ENCODE peak calls at places on chromosomes 4 and X, in seven cellular contexts. U, E, I, W, M, F and B are unnamed samples.

GRCh38 chr4:150217192-150217591 is 138.9 kb downstream of the DCLK2 start:
- DNase-seq in F (no peak), W (no peak), I (no peak), M (no peak), E (no peak), U (no peak), B (peak)

GRCh38 chrX:133375558-133376340 is 39.5 kb downstream of the GPC4 start:
- DNase-seq in W (peak), M (no peak), I (no peak), U (peak), E (no peak), F (no peak), B (no peak)

GRCh38 chrX:40383969-40384368 is 196.8 kb upstream of the ATP6AP2 start:
- DNase-seq in U (no peak), F (no peak), E (no peak), M (no peak), I (no peak), W (no peak), B (no peak)

GRCh38 chrX:3124041-3124440 is 82.8 kb downstream of the ARSF start:
- DNase-seq in E (no peak), U (no peak), W (no peak), F (no peak), I (no peak), M (no peak), B (no peak)

GRCh38 chrX:74925210-74926088 is at the start of gene NEXMIF:
- DNase-seq in U (peak), I (peak), M (peak), E (no peak), W (peak), F (no peak), B (peak)

GRCh38 chr4:86939123-86939522 is 4.3 kb downstream of the AFF1 start:
- DNase-seq in I (no peak), M (no peak), W (no peak), F (no peak), E (no peak), U (no peak), B (no peak)

GRCh38 chr4:174427562-174428140 is 94.6 kb downstream of the HPGD start:
- DNase-seq in I (no peak), W (no peak), F (no peak), E (no peak), M (no peak), U (no peak), B (no peak)

GRCh38 chrX:45851434-45851991 is 650.8 kb upstream of the DIPK2B start:
- DNase-seq in E (no peak), M (no peak), W (no peak), F (peak), I (no peak), U (peak), B (peak)

GRCh38 chr4:48341776-48342558 is 638 bp downstream of the SLAIN2 start:
- DNase-seq in E (peak), M (peak), F (no peak), W (peak), I (peak), U (peak), B (peak)

GRCh38 chrX:68989865-68990606 is 161.2 kb downstream of the EFNB1 start:
- DNase-seq in E (no peak), I (no peak), W (no peak), F (no peak), M (no peak), U (peak), B (no peak)

GRCh38 chrX:40877869-40878268 is 142.5 kb upstream of the MED14 start:
- DNase-seq in I (no peak), E (no peak), M (no peak), U (peak), W (no peak), F (no peak), B (no peak)

GRCh38 chrX:71147496-71148277 is 3.0 kb downstream of the NLGN3 start:
- DNase-seq in I (no peak), W (no peak), F (no peak), E (no peak), M (no peak), U (no peak), B (no peak)

GRCh38 chr4:153488719-153489384 is 22.7 kb downstream of the TMEM131L start:
- DNase-seq in U (no peak), F (no peak), W (peak), I (no peak), E (no peak), M (peak), B (no peak)

DNA sequence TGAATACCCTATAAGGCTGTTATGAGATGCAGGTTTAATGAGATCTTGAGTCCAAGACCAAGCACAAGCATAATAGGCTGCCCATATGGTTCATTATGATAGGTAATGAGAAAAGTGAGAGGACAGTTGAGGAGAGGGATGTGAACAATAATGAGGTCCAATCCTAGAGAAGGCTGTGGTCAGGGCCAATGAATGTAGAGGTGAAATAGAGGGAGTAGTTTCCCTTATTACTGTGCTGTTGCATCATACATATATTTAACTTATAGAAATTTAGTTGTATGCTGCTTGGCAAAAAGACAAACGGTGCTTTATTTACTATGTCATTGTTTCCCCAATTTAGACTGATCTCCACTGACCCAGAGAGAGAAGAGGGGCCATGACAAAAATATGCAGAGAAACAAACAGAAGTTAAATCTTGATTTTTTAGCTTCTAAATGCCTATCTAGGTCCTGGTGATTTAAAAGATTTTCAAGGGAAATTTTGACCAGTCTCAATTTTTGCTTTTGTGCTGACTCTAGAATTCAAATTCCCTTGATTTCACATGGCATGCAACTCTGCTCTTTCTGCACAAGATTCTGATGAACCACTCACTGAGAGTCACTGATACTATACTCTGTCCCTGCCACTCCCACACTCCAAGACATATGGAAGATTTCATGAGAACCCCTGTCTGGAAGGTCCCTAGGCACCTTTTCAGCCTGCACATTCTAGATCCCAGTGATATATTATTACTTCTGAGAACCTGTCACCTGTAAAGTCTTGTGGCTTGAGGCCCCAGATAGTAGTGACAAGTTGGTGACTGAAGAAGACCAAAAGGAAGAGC is 159.7 kb downstream of the VSIG4 start:
- DNase-seq in W (no peak), U (no peak), I (no peak), M (no peak), E (no peak), F (no peak), B (no peak)
- TF ChIP-seq CTCF in W (no peak), U (no peak), I (no peak), M (no peak), E (no peak), F (no peak), B (no peak)

GRCh38 chr4:6910960-6911874 is 1.6 kb downstream of the TBC1D14 start:
- DNase-seq in M (no peak), F (no peak), I (no peak), E (no peak), U (no peak), W (no peak), B (no peak)
- H3K27ac ChIP-seq in M (no peak), F (no peak), I (peak), E (peak), U (no peak), W (peak), B (no peak)

GRCh38 chr4:36230523-36230922 is 13.8 kb downstream of the ARAP2 start:
- DNase-seq in W (no peak), I (no peak), F (no peak), E (no peak), U (no peak), M (no peak), B (no peak)

GRCh38 chr4:36237366-36238353 is 6.7 kb downstream of the ARAP2 start:
- DNase-seq in W (no peak), F (no peak), I (no peak), M (no peak), E (no peak), U (no peak), B (no peak)

GRCh38 chr4:36236159-36236558 is 8.2 kb downstream of the ARAP2 start:
- DNase-seq in F (no peak), E (no peak), U (no peak), M (no peak), W (no peak), I (no peak), B (no peak)

GRCh38 chr4:36233567-36234266 is 10.6 kb downstream of the ARAP2 start:
- DNase-seq in M (no peak), I (no peak), E (no peak), W (no peak), F (no peak), U (no peak), B (no peak)

GRCh38 chr4:36235306-36235705 is 9.0 kb downstream of the ARAP2 start:
- DNase-seq in U (no peak), E (no peak), W (no peak), F (no peak), I (no peak), M (no peak), B (peak)
- TF ChIP-seq CTCF in U (no peak), E (no peak), W (no peak), F (no peak), I (no peak), M (no peak), B (no peak)

GRCh38 chr4:177566691-177567090 is 124.5 kb upstream of the AGA start:
- DNase-seq in U (no peak), W (no peak), M (no peak), E (no peak), I (no peak), F (no peak), B (no peak)

GRCh38 chr4:177573487-177573886 is 131.2 kb upstream of the AGA start:
- DNase-seq in U (no peak), F (no peak), M (no peak), W (no peak), I (no peak), E (no peak), B (peak)

GRCh38 chr4:177574446-177574845 is 132.2 kb upstream of the AGA start:
- DNase-seq in E (no peak), I (no peak), F (no peak), U (no peak), M (no peak), W (no peak), B (peak)

GRCh38 chr4:177569443-177569842 is 127.2 kb upstream of the AGA start:
- DNase-seq in E (no peak), U (no peak), I (no peak), W (no peak), F (no peak), M (no peak), B (no peak)
- H3K27ac ChIP-seq in E (no peak), U (no peak), I (no peak), W (no peak), F (no peak), M (no peak), B (no peak)

GRCh38 chr4:6011686-6012085 is 6.5 kb downstream of the C4orf50 start:
- DNase-seq in F (no peak), U (peak), E (no peak), M (peak), W (no peak), I (peak), B (no peak)
- TF ChIP-seq CTCF in F (no peak), U (no peak), E (no peak), M (no peak), W (no peak), I (no peak), B (no peak)

GRCh38 chr4:25330335-25330734 is 17.8 kb downstream of the ZCCHC4 start:
- DNase-seq in U (no peak), I (no peak), W (no peak), F (no peak), M (no peak), E (no peak), B (no peak)

GRCh38 chr4:25330905-25331816 is 18.6 kb downstream of the ZCCHC4 start:
- DNase-seq in W (no peak), F (no peak), M (no peak), U (no peak), E (no peak), I (no peak), B (no peak)
- H3K27ac ChIP-seq in W (no peak), F (no peak), M (no peak), U (no peak), E (no peak), I (no peak), B (no peak)

DNA sequence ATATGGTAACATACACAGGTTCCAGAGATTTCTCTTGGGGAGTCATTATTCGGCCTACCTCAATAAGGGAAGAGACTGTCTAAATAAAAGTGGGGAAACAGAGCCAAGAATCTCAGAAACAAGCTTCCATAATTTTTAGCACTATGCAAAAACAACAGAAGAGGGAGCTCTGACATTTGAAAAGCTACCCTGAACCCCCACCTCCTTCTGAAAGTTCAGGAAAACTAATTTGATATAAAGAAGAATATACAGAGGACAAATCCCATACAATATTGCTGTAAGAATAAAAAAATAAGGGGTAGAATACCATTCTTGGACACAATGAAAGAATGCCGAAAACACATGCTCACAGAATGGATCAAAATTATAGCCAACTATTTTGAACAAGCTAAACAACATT is 14.3 kb upstream of the ZNF41 start:
- DNase-seq in F (no peak), E (no peak), W (no peak), U (peak), I (no peak), M (no peak), B (peak)
- TF ChIP-seq CTCF in F (peak), E (no peak), W (peak), U (peak), I (peak), M (no peak), B (peak)

DNA sequence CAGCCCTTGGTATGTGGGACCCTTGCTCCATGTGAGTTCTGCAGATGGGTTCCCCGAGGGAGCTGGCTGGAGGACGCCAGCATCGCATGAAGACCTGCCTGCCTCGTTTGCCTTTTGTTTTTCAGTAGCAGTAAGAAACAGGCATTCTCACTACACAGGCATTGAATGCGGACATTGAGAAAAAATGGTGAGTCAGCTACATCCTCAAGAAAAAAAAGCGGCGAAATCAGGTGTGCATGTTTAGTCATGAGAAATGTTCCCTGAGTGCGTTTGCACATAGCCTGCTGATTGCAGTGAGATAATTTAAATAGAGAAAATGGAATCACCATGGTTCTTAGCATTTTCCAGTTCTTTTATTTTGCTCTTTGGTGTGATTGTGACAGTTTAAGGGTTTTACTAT is 54.1 kb upstream of the CLDN34 start:
- DNase-seq in I (no peak), M (no peak), E (no peak), U (no peak), F (no peak), W (no peak), B (peak)
- H3K27ac ChIP-seq in I (no peak), M (no peak), E (no peak), U (no peak), F (peak), W (no peak), B (peak)

GRCh38 chrX:72294497-72294896 is 11.2 kb downstream of the CITED1 start:
- DNase-seq in I (no peak), F (no peak), E (no peak), U (no peak), W (no peak), M (no peak), B (no peak)
- TF ChIP-seq CTCF in I (no peak), F (peak), E (no peak), U (peak), W (no peak), M (no peak), B (no peak)